ENCODE peak calls at places on chromosomes 7 and 10, in nine cellular contexts. A is Peyer's patch, B is tibial artery, G is NCI-H1092, U is non-pigmented ciliary epithelial cell, L is H7, Z is ecto neural progenitor cell, O is substantia nigra, V is NCI-H82. R is an unnamed sample.

GRCh38 chr7:157474685-157475084 is 137.9 kb downstream of the DNAJB6 start:
- DNase-seq in A (no peak), B (no peak), G (no peak), U (no peak), L (peak; percentile 90), Z (peak; percentile 54), O (no peak), V (peak; percentile 66), R (peak; percentile 36)

GRCh38 chr7:5643280-5643679 is 138.2 kb downstream of the RNF216 start:
- DNase-seq in A (no peak), B (no peak), G (no peak), U (no peak), L (peak; percentile 46), Z (no peak), O (no peak), V (no peak), R (no peak)

GRCh38 chr10:84478155-84478554 is 149.8 kb downstream of the CCSER2 start:
- DNase-seq in A (no peak), B (no peak), G (no peak), U (no peak), L (no peak), Z (no peak), O (no peak), V (no peak), R (no peak)

GRCh38 chr10:123527122-123527521 is 139.0 kb upstream of the GPR26 start:
- DNase-seq in A (no peak), B (no peak), G (no peak), U (no peak), L (no peak), Z (no peak), O (no peak), V (no peak), R (no peak)

GRCh38 chr10:79361721-79362397 is 14.6 kb downstream of the PPIF start:
- DNase-seq in A (no peak), B (no peak), G (no peak), U (no peak), L (no peak), Z (no peak), O (no peak), V (no peak), R (no peak)

GRCh38 chr10:4763960-4764428 is 62.0 kb upstream of the AKR1E2 start:
- DNase-seq in A (no peak), B (no peak), G (no peak), U (no peak), L (no peak), Z (no peak), O (no peak), V (no peak), R (peak; percentile 53)

GRCh38 chr7:23494009-23494408 is 23.7 kb upstream of the IGF2BP3 start:
- DNase-seq in A (no peak), B (no peak), G (no peak), U (no peak), L (no peak), Z (no peak), O (no peak), V (no peak), R (no peak)

GRCh38 chr7:55964802-55965470 is 551 bp downstream of the NIPSNAP2 start:
- DNase-seq in A (peak; percentile 93), B (peak; percentile 83), G (peak; percentile 29), U (no peak), L (peak; percentile 93), Z (no peak), O (peak; percentile 41), V (peak; percentile 47), R (peak; percentile 69)

R was measured in LoVo.